ENCODE peak calls at places on chromosome 4, in ten cellular contexts. One of them, this sample, is unnamed.

GRCh38 chr4:149983931-149984330 is 94.3 kb upstream of the DCLK2 start:
- DNase-seq in GM12891: no peak
- DNase-seq in stimulated activated CD4-positive, alpha-beta T cell treated with anti-CD3 and anti-CD28 coated beads, Interleukin-2, amount 100 ng/mL, for 48 hours: no peak
- DNase-seq in heart left ventricle: no peak
- DNase-seq in frontal cortex: no peak
- DNase-seq in Peyer's patch: no peak
- DNase-seq in left kidney: no peak
- DNase-seq in HFFc6: no peak
- DNase-seq in HTR-8/SVneo: no peak
- DNase-seq in M059J: no peak
- DNase-seq in this sample: no peak

GRCh38 chr4:81426770-81427604 is 44.7 kb downstream of the RASGEF1B start:
- DNase-seq in HTR-8/SVneo: no peak
- DNase-seq in left kidney: peak; percentile 54
- DNase-seq in frontal cortex: no peak
- DNase-seq in Peyer's patch: no peak
- DNase-seq in HFFc6: no peak
- DNase-seq in stimulated activated CD4-positive, alpha-beta T cell treated with anti-CD3 and anti-CD28 coated beads, Interleukin-2, amount 100 ng/mL, for 48 hours: no peak
- DNase-seq in GM12891: no peak
- DNase-seq in M059J: no peak
- DNase-seq in heart left ventricle: no peak
- DNase-seq in this sample: no peak

GRCh38 chr4:4392501-4393183 is 5.7 kb downstream of the NSG1 start:
- DNase-seq in HFFc6: no peak
- DNase-seq in left kidney: no peak
- DNase-seq in HTR-8/SVneo: no peak
- DNase-seq in M059J: no peak
- DNase-seq in frontal cortex: no peak
- DNase-seq in Peyer's patch: no peak
- DNase-seq in heart left ventricle: no peak
- DNase-seq in stimulated activated CD4-positive, alpha-beta T cell treated with anti-CD3 and anti-CD28 coated beads, Interleukin-2, amount 100 ng/mL, for 48 hours: no peak
- DNase-seq in GM12891: no peak
- DNase-seq in this sample: no peak

GRCh38 chr4:183658362-183659028 is 490 bp downstream of the RWDD4 start:
- DNase-seq in left kidney: peak; percentile 64
- DNase-seq in M059J: peak; percentile 24
- DNase-seq in GM12891: peak; percentile 27
- DNase-seq in HTR-8/SVneo: peak; percentile 15
- DNase-seq in HFFc6: no peak
- DNase-seq in Peyer's patch: no peak
- DNase-seq in frontal cortex: peak; percentile 44
- DNase-seq in stimulated activated CD4-positive, alpha-beta T cell treated with anti-CD3 and anti-CD28 coated beads, Interleukin-2, amount 100 ng/mL, for 48 hours: no peak
- DNase-seq in heart left ventricle: peak; percentile 63
- DNase-seq in this sample: peak; percentile 24

GRCh38 chr4:94741304-94741703 is 16.5 kb upstream of the BMPR1B start:
- DNase-seq in frontal cortex: no peak
- DNase-seq in HFFc6: no peak
- DNase-seq in HTR-8/SVneo: no peak
- DNase-seq in heart left ventricle: no peak
- DNase-seq in GM12891: no peak
- DNase-seq in Peyer's patch: no peak
- DNase-seq in left kidney: no peak
- DNase-seq in stimulated activated CD4-positive, alpha-beta T cell treated with anti-CD3 and anti-CD28 coated beads, Interleukin-2, amount 100 ng/mL, for 48 hours: no peak
- DNase-seq in M059J: no peak
- DNase-seq in this sample: no peak

GRCh38 chr4:130257271-130257670 is 1161.3 kb downstream of the C4orf33 start:
- DNase-seq in HFFc6: peak; percentile 92
- DNase-seq in Peyer's patch: no peak
- DNase-seq in GM12891: no peak
- DNase-seq in left kidney: no peak
- DNase-seq in HTR-8/SVneo: peak; percentile 25
- DNase-seq in stimulated activated CD4-positive, alpha-beta T cell treated with anti-CD3 and anti-CD28 coated beads, Interleukin-2, amount 100 ng/mL, for 48 hours: no peak
- DNase-seq in frontal cortex: no peak
- DNase-seq in heart left ventricle: no peak
- DNase-seq in M059J: peak; percentile 59
- DNase-seq in this sample: peak; percentile 10

GRCh38 chr4:121876976-121877773 is 6.9 kb upstream of the BBS7 start:
- DNase-seq in stimulated activated CD4-positive, alpha-beta T cell treated with anti-CD3 and anti-CD28 coated beads, Interleukin-2, amount 100 ng/mL, for 48 hours: no peak
- DNase-seq in Peyer's patch: no peak
- DNase-seq in HTR-8/SVneo: no peak
- DNase-seq in left kidney: no peak
- DNase-seq in GM12891: no peak
- DNase-seq in frontal cortex: no peak
- DNase-seq in heart left ventricle: no peak
- DNase-seq in HFFc6: no peak
- DNase-seq in M059J: no peak
- DNase-seq in this sample: peak; percentile 18

GRCh38 chr4:48078862-48079655 is 55.0 kb downstream of the TXK start:
- DNase-seq in stimulated activated CD4-positive, alpha-beta T cell treated with anti-CD3 and anti-CD28 coated beads, Interleukin-2, amount 100 ng/mL, for 48 hours: no peak
- DNase-seq in Peyer's patch: no peak
- DNase-seq in heart left ventricle: no peak
- DNase-seq in frontal cortex: no peak
- DNase-seq in GM12891: no peak
- DNase-seq in HTR-8/SVneo: no peak
- DNase-seq in M059J: peak; percentile 48
- DNase-seq in left kidney: no peak
- DNase-seq in HFFc6: no peak
- DNase-seq in this sample: no peak